ENCODE peak calls at places on chromosomes 11 and 22, in five cellular contexts. I is right lobe of liver; K is stimulated activated CD8-positive, alpha-beta memory T cell treated with anti-CD3 and anti-CD28 coated beads, Interleukin-4, amount 100 ng/mL, for 1 hour; R is AG09309; B is fibroblast of mammary gland. U is an unnamed sample.

GRCh38 chr11:44453213-44453612 is 112.2 kb upstream of the CD82 start:
- DNase-seq in K (no peak), B (no peak), I (no peak), R (no peak), U (no peak)

GRCh38 chr11:74574563-74574962 is 17.8 kb upstream of the POLD3 start:
- DNase-seq in K (no peak), B (no peak), I (no peak), R (no peak), U (no peak)

GRCh38 chr22:42294034-42294985 is 23.9 kb upstream of the TCF20 start:
- DNase-seq in I (peak), K (no peak), B (peak), R (no peak), U (no peak)

GRCh38 chr11:72676874-72677341 is 2.7 kb upstream of the PDE2A start:
- DNase-seq in K (no peak), I (peak), R (no peak), B (peak), U (peak)

GRCh38 chr11:105071060-105071732 is 26.1 kb upstream of the CARD16 start:
- DNase-seq in K (no peak), B (no peak), R (no peak), I (no peak), U (no peak)

GRCh38 chr11:58941838-58942237 is 2.5 kb downstream of the GLYATL1 start:
- DNase-seq in B (no peak), I (no peak), R (no peak), K (no peak), U (no peak)

GRCh38 chr11:14317659-14318325 is 41.2 kb downstream of the RRAS2 start:
- DNase-seq in R (no peak), I (peak), K (no peak), B (no peak), U (no peak)

GRCh38 chr11:40281055-40281580 is 1178.3 kb downstream of the LRRC4C start:
- DNase-seq in B (no peak), I (no peak), K (no peak), R (no peak), U (no peak)

GRCh38 chr11:126284829-126285228 is 1.9 kb downstream of the TIRAP start:
- DNase-seq in K (peak), B (peak), R (peak), I (no peak), U (no peak)

GRCh38 chr11:6926208-6927029 is at the start of gene ZNF215:
- DNase-seq in B (peak), I (peak), K (no peak), R (peak), U (peak)

GRCh38 chr11:70913715-70914231 is 338.6 kb downstream of the SHANK2 start:
- DNase-seq in B (no peak), K (no peak), R (no peak), I (no peak), U (no peak)

GRCh38 chr22:24053481-24054226 is 42.5 kb downstream of the CABIN1 start:
- DNase-seq in I (no peak), B (peak), R (no peak), K (no peak), U (no peak)

GRCh38 chr11:119907122-119907933 is 178.3 kb upstream of the NECTIN1 start:
- DNase-seq in B (no peak), I (peak), R (no peak), K (no peak), U (no peak)

GRCh38 chr11:105227363-105227762 is 87.8 kb upstream of the CARD18 start:
- DNase-seq in I (no peak), B (no peak), R (no peak), K (no peak), U (no peak)

GRCh38 chr22:27318516-27318915 is 483.0 kb downstream of the MN1 start:
- DNase-seq in R (peak), K (no peak), B (peak), I (no peak), U (no peak)

GRCh38 chr22:29570456-29570855 is 10.5 kb downstream of the NIPSNAP1 start:
- DNase-seq in B (no peak), K (no peak), R (no peak), I (no peak), U (no peak)